ENCODE peak calls at places on chromosomes 2 and 18, in four cellular contexts. P is endothelial cell, K is fibroblast of pulmonary artery, I is upper lobe of right lung. G is an unnamed sample.

GRCh38 chr2:34241905-34242740 is 643.0 kb upstream of the FAM98A start:
- DNase-seq in I (no peak), P (no peak), K (no peak), G (no peak)

GRCh38 chr2:125168442-125168841 is 1143.4 kb downstream of the CNTNAP5 start:
- DNase-seq in I (no peak), P (no peak), K (peak; percentile 22), G (no peak)

GRCh38 chr18:10020176-10020575 is 106.4 kb downstream of the VAPA start:
- DNase-seq in I (no peak), P (no peak), K (no peak), G (no peak)

GRCh38 chr2:227033471-227034148 is 130.4 kb downstream of the COL4A4 start:
- DNase-seq in P (peak; percentile 74), I (no peak), K (peak; percentile 54), G (no peak)

GRCh38 chr2:153163055-153163454 is 315.5 kb downstream of the RPRM start:
- DNase-seq in P (peak; percentile 64), K (peak; percentile 6), I (no peak), G (no peak)

GRCh38 chr2:144078802-144079386 is 441.0 kb downstream of the ZEB2 start:
- DNase-seq in I (no peak), P (no peak), K (no peak), G (no peak)

GRCh38 chr2:141393214-141393545 is 737.6 kb downstream of the LRP1B start:
- DNase-seq in K (peak; percentile 66), P (no peak), I (no peak), G (no peak)

GRCh38 chr2:160869411-160869810 is 290.8 kb upstream of the TANK start:
- DNase-seq in K (peak; percentile 94), P (no peak), I (no peak), G (no peak)

GRCh38 chr2:47520825-47521665 is 118.1 kb downstream of the MSH2 start:
- DNase-seq in P (peak; percentile 18), K (peak; percentile 48), I (no peak), G (peak; percentile 74)

GRCh38 chr2:57371186-57371585 is 675.4 kb upstream of the VRK2 start:
- DNase-seq in P (no peak), K (peak; percentile 1), I (no peak), G (no peak)

GRCh38 chr2:217849576-217849975 is 153.2 kb downstream of the TNS1 start:
- DNase-seq in K (no peak), P (no peak), I (no peak), G (no peak)

GRCh38 chr2:237673130-237673921 is 45.9 kb downstream of the LRRFIP1 start:
- DNase-seq in K (peak; percentile 56), P (peak; percentile 60), I (peak; percentile 93), G (peak; percentile 94)

GRCh38 chr2:10894264-10894935 is 17.3 kb upstream of the KCNF1 start:
- DNase-seq in P (no peak), I (no peak), K (no peak), G (no peak)

GRCh38 chr18:22210331-22210754 is 41.0 kb downstream of the GATA6 start:
- DNase-seq in I (no peak), P (no peak), K (peak; percentile 69), G (no peak)

GRCh38 chr2:216109962-216110614 is 940 bp downstream of the XRCC5 start:
- DNase-seq in P (no peak), K (peak; percentile 69), I (no peak), G (no peak)

GRCh38 chr2:109129921-109130725 is 1.1 kb downstream of the SH3RF3 start:
- DNase-seq in K (peak; percentile 20), P (no peak), I (no peak), G (no peak)

GRCh38 chr2:70732736-70733427 is 35.1 kb downstream of the ADD2 start:
- DNase-seq in P (no peak), K (no peak), I (no peak), G (no peak)

GRCh38 chr2:26847663-26848335 is at the start of gene DPYSL5:
- DNase-seq in P (peak; percentile 51), I (no peak), K (no peak), G (no peak)

GRCh38 chr2:54464334-54464733 is 8.2 kb downstream of the SPTBN1 start:
- DNase-seq in I (no peak), P (no peak), K (no peak), G (no peak)

GRCh38 chr2:60513191-60513590 is 40.3 kb downstream of the BCL11A start:
- DNase-seq in K (no peak), I (no peak), P (no peak), G (no peak)
- TF ChIP-seq CTCF in K (no peak), I (no peak), P (no peak), G (no peak)

DNA sequence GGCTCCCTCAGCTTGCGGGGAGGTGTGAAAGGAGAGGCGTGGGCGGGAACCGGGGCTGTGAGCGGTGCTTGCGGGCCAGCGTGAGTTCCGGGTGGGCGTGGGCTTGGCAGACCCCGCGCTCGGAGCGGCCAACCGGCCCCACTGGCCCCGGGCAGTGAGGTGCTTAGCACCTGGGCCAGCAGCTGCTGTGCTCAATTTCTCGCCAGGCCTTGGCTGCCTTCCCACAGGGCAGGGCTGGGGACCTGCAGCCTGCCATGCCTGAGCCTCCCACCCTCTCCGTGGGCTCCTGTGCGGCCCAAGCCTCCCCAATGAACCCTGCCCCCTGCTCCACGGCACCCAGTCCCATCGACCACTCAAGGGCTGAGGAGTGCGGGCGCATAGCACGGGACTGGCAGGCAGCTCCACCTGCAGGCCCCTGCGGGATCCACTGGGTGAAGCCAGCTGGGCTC is 48.2 kb downstream of the RNF138 start:
- DNase-seq in K (no peak), P (no peak), I (no peak), G (no peak)
- TF ChIP-seq CTCF in K (no peak), P (no peak), I (no peak), G (no peak)

GRCh38 chr2:74399785-74400184 is 19.7 kb upstream of the DCTN1 start:
- DNase-seq in K (peak; percentile 60), I (no peak), P (no peak), G (no peak)
- TF ChIP-seq CTCF in K (peak; percentile 62), I (peak; percentile 58), P (peak; percentile 86), G (peak; percentile 78)

DNA sequence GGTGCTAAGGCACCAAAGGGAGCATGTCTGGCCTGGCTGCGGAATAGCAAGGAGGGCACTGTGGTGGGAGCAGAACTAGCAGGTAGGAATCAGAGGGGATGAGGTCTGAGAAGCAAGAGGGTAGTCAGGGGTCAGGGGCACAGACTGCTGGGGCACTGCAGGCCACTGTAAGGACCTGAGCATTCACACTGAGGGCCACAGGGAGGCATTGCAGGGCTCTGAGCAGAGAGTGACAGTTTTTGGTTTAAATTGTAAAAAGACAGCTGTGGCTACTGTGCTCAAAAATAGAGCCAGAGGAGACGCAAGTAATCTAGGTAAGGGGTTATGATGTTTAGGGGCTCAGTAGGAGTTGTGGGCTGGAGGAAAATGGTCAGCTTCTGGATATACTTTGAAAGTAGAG is 41.5 kb downstream of the ARHGAP25 start:
- DNase-seq in I (no peak), K (no peak), P (no peak), G (no peak)
- TF ChIP-seq CTCF in I (no peak), K (peak; percentile 15), P (no peak), G (no peak)

GRCh38 chr18:79353238-79353637 is 42.5 kb upstream of the NFATC1 start:
- DNase-seq in K (peak; percentile 7), P (peak; percentile 65), I (no peak), G (no peak)
- TF ChIP-seq CTCF in K (peak; percentile 26), P (no peak), I (no peak), G (no peak)

DNA sequence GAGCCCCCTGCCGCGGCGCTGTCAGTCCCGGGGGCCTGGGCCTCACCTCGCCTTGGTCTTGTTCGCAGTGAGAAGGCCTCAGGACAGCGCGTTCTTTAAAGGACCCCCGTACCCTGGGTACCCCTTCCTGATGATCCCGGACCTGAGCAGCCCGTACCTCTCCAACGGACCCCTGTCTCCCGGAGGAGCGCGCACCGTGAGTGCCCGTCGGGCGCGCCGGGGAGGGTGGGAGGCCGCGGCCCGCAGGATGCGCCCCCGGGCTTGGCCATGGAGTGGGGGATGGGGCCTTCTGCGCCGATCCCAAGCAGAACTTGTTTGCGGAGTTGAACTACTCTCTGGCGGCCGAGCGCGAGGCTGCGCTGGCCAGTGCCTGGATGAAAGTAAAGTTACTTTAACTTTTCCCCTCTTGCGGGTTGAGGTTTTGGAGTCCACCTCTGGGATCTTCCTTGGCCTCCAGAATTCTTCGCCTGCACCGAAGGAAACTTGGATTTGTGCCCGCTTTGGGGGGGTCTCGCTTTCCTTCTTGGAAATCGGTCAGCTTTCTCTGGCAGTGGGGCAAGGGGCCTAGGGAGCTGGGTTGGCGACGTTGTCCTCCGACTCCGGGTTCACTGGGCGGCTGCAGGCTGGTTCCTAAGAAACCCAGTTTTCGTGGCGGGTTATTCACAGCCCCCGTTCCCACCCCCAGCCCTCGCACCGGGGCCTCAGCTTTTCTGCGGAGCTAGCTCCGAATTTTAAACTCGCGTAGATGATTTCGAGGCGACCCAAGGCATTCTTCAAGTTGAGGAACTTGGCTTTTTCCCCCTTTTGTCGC is 1.3 kb downstream of the TCF7L1 start:
- DNase-seq in K (peak; percentile 60), P (peak; percentile 52), I (peak; percentile 79), G (no peak)
- TF ChIP-seq CTCF in K (no peak), P (no peak), I (no peak), G (no peak)

GRCh38 chr2:128734521-128735295 is 416.0 kb upstream of the HS6ST1 start:
- DNase-seq in I (peak; percentile 78), K (peak; percentile 73), P (no peak), G (peak; percentile 86)
- TF ChIP-seq CTCF in I (no peak), K (no peak), P (no peak), G (no peak)

G was measured in CD14-positive monocyte.